ENCODE peak calls at places on chromosomes 13 and 19, in seven cellular contexts. W is GM19239; Q is activated naive CD4-positive, alpha-beta T cell treated with anti-CD3 and anti-CD28 coated beads, Interleukin-2, amount 10 ng/mL, durations not matched to agents 7 days and 5 days; U is GOT3; Y is foreskin fibroblast; P is OCI-LY7; A is stimulated activated CD4-positive, alpha-beta T cell treated with anti-CD3 and anti-CD28 coated beads, Interleukin-1b, Interleukin-23, amount 100 ng/mL, for 1 hour. F is an unnamed sample.

GRCh38 chr19:41531438-41532311 is 44.3 kb upstream of the CEACAM21 start:
- DNase-seq in W (peak), Q (peak), U (no peak), Y (peak), P (peak), A (peak), F (no peak)

GRCh38 chr19:10812196-10812595 is 23.8 kb downstream of the TMED1 start:
- DNase-seq in W (no peak), Q (no peak), U (no peak), Y (no peak), P (no peak), A (no peak), F (no peak)

GRCh38 chr13:100388923-100389322 is 199.7 kb downstream of the GGACT start:
- DNase-seq in W (no peak), Q (no peak), U (no peak), Y (no peak), P (no peak), A (no peak), F (no peak)

GRCh38 chr13:21435710-21436151 is 23.4 kb downstream of the ZDHHC20 start:
- DNase-seq in W (peak), Q (peak), U (no peak), Y (peak), P (peak), A (peak), F (no peak)

GRCh38 chr19:46678110-46678732 is 17.2 kb upstream of the DACT3 start:
- DNase-seq in W (peak), Q (peak), U (no peak), Y (no peak), P (peak), A (no peak), F (no peak)

GRCh38 chr13:79079351-79079839 is 326.7 kb downstream of the RBM26 start:
- DNase-seq in W (no peak), Q (no peak), U (no peak), Y (no peak), P (peak), A (no peak), F (no peak)

GRCh38 chr19:18156841-18157464 is 4.0 kb downstream of the PIK3R2 start:
- DNase-seq in W (no peak), Q (no peak), U (no peak), Y (peak), P (no peak), A (no peak), F (peak)

GRCh38 chr13:110405597-110406450 is 98.7 kb downstream of the COL4A2 start:
- DNase-seq in W (no peak), Q (no peak), U (no peak), Y (no peak), P (no peak), A (no peak), F (no peak)

GRCh38 chr19:43692364-43692763 is 22.4 kb upstream of the PLAUR start:
- DNase-seq in W (no peak), Q (no peak), U (no peak), Y (no peak), P (no peak), A (no peak), F (no peak)

GRCh38 chr19:3774621-3775373 is 2.8 kb upstream of the RAX2 start:
- DNase-seq in W (no peak), Q (no peak), U (no peak), Y (no peak), P (no peak), A (no peak), F (no peak)

GRCh38 chr19:35468637-35469036 is 20.6 kb downstream of the FFAR2 start:
- DNase-seq in W (peak), Q (peak), U (no peak), Y (peak), P (peak), A (peak), F (no peak)